ENCODE peak calls at places on chromosomes 4 and X, in ten cellular contexts. Y, C, S, U, L, P, I, E, X and V are unnamed samples.

GRCh38 chr4:3263053-3263958 is 14.3 kb downstream of the MSANTD1 start:
- DNase-seq in Y (no peak), C (no peak), S (no peak), U (no peak), L (no peak), P (no peak), I (no peak), E (no peak), X (no peak), V (no peak)

GRCh38 chrX:71606536-71607216 is 11.6 kb downstream of the CXCR3 start:
- DNase-seq in Y (no peak), C (no peak), S (no peak), U (no peak), L (no peak), P (peak), I (no peak), E (no peak), X (no peak), V (no peak)

GRCh38 chrX:47446971-47447370 is 36.1 kb downstream of the ZNF41 start:
- DNase-seq in Y (no peak), C (no peak), S (no peak), U (no peak), L (no peak), P (no peak), I (no peak), E (no peak), X (no peak), V (no peak)

GRCh38 chr4:169662226-169662625 is 41.8 kb downstream of the CLCN3 start:
- DNase-seq in Y (no peak), C (no peak), S (no peak), U (peak), L (no peak), P (no peak), I (no peak), E (no peak), X (no peak), V (no peak)

GRCh38 chr4:54840992-54841768 is 183.4 kb downstream of the KIT start:
- DNase-seq in Y (peak), C (no peak), S (no peak), U (peak), L (no peak), P (no peak), I (no peak), E (no peak), X (peak), V (no peak)

GRCh38 chr4:2390780-2391490 is 27.5 kb downstream of the ZFYVE28 start:
- DNase-seq in Y (no peak), C (no peak), S (no peak), U (no peak), L (no peak), P (no peak), I (no peak), E (no peak), X (no peak), V (no peak)

GRCh38 chr4:122898370-122899150 is 23.8 kb downstream of the NUDT6 start:
- DNase-seq in Y (no peak), C (no peak), S (no peak), U (peak), L (no peak), P (no peak), I (no peak), E (no peak), X (peak), V (no peak)

GRCh38 chr4:134777626-134778025 is 576.0 kb upstream of the PABPC4L start:
- DNase-seq in Y (peak), C (no peak), S (no peak), U (no peak), L (no peak), P (no peak), I (no peak), E (no peak), X (peak), V (no peak)

GRCh38 chr4:139988863-139989765 is 164.9 kb downstream of the MAML3 start:
- DNase-seq in Y (peak), C (peak), S (no peak), U (peak), L (peak), P (no peak), I (peak), E (no peak), X (peak), V (no peak)

GRCh38 chrX:20742106-20742505 is 475.4 kb upstream of the RPS6KA3 start:
- DNase-seq in Y (no peak), C (no peak), S (no peak), U (peak), L (no peak), P (no peak), I (no peak), E (no peak), X (no peak), V (no peak)

GRCh38 chrX:135931644-135932487 is 38.4 kb downstream of the SAGE1 start:
- DNase-seq in Y (peak), C (no peak), S (peak), U (peak), L (no peak), P (peak), I (peak), E (peak), X (peak), V (peak)

GRCh38 chrX:118627084-118627758 is 100.2 kb upstream of the IL13RA1 start:
- DNase-seq in Y (peak), C (no peak), S (no peak), U (peak), L (no peak), P (no peak), I (no peak), E (no peak), X (peak), V (peak)

GRCh38 chr4:145523117-145523516 is 41.5 kb downstream of the SMAD1 start:
- DNase-seq in Y (no peak), C (no peak), S (no peak), U (peak), L (no peak), P (no peak), I (no peak), E (no peak), X (no peak), V (no peak)

GRCh38 chr4:26284536-26284935 is 36.3 kb upstream of the RBPJ start:
- DNase-seq in Y (no peak), C (no peak), S (no peak), U (no peak), L (no peak), P (no peak), I (no peak), E (no peak), X (no peak), V (no peak)

GRCh38 chr4:52234539-52235174 is 183.6 kb downstream of the SPATA18 start:
- DNase-seq in Y (peak), C (no peak), S (no peak), U (peak), L (no peak), P (no peak), I (no peak), E (no peak), X (peak), V (no peak)

GRCh38 chr4:61886180-61886579 is 686.1 kb downstream of the ADGRL3 start:
- DNase-seq in Y (peak), C (no peak), S (no peak), U (no peak), L (no peak), P (no peak), I (no peak), E (no peak), X (peak), V (no peak)

GRCh38 chr4:70997068-70997467 is 3.6 kb downstream of the DCK start:
- DNase-seq in Y (peak), C (no peak), S (no peak), U (no peak), L (no peak), P (no peak), I (no peak), E (no peak), X (no peak), V (no peak)

GRCh38 chrX:46573331-46573895 is at the start of gene CHST7:
- DNase-seq in Y (peak), C (no peak), S (peak), U (peak), L (no peak), P (peak), I (peak), E (peak), X (peak), V (peak)

GRCh38 chr4:156255205-156255604 is 301.5 kb upstream of the CTSO start:
- DNase-seq in Y (no peak), C (no peak), S (no peak), U (no peak), L (no peak), P (no peak), I (no peak), E (no peak), X (no peak), V (no peak)

GRCh38 chr4:71772592-71772991 is 11.3 kb downstream of the GC start:
- DNase-seq in Y (peak), C (no peak), S (no peak), U (no peak), L (no peak), P (no peak), I (no peak), E (no peak), X (no peak), V (no peak)